ENCODE peak calls at places on chromosomes 5 and 9, in five cellular contexts. I is neural crest cell, N is endothelial cell, U is cardiac fibroblast, Q is hepatocyte. P is an unnamed sample.

GRCh38 chr9:123996731-123997421 is 14.7 kb upstream of the LHX2 start:
- DNase-seq in U (peak), N (no peak), I (no peak), Q (no peak), P (no peak)

GRCh38 chr5:83752700-83753099 is 32.0 kb upstream of the HAPLN1 start:
- DNase-seq in I (no peak), N (no peak), U (no peak), Q (no peak), P (no peak)

GRCh38 chr9:4866239-4866969 is 73.7 kb downstream of the RCL1 start:
- DNase-seq in U (no peak), I (no peak), Q (no peak), N (no peak), P (no peak)

GRCh38 chr9:88372103-88372694 is 16.0 kb upstream of the SPIN1 start:
- DNase-seq in N (no peak), U (no peak), I (no peak), Q (no peak), P (no peak)

GRCh38 chr5:122076023-122076422 is 2.0 kb downstream of the LOX start:
- DNase-seq in Q (no peak), I (no peak), U (peak), N (no peak), P (no peak)

GRCh38 chr9:92764988-92765936 is 629 bp upstream of the BICD2 start:
- DNase-seq in N (peak), U (peak), Q (peak), I (peak), P (peak)

GRCh38 chr9:16870606-16871357 is at the start of gene BNC2:
- DNase-seq in I (peak), Q (peak), N (peak), U (peak), P (peak)

GRCh38 chr5:146794326-146795029 is 84.1 kb downstream of the PPP2R2B start:
- DNase-seq in N (no peak), Q (no peak), I (no peak), U (no peak), P (no peak)

GRCh38 chr5:98923961-98924360 is 4.8 kb downstream of the CHD1 start:
- DNase-seq in Q (no peak), N (no peak), U (no peak), I (no peak), P (no peak)

GRCh38 chr5:228886-229285 is 10.8 kb downstream of the SDHA start:
- DNase-seq in U (no peak), N (no peak), I (no peak), Q (no peak), P (no peak)

GRCh38 chr9:32571969-32572899 is 725 bp downstream of the NDUFB6 start:
- DNase-seq in I (peak), U (peak), N (peak), Q (peak), P (no peak)
- TF ChIP-seq CTCF in I (peak), U (peak), N (peak), Q (peak), P (peak)

GRCh38 chr5:112417931-112418358 is 1.1 kb downstream of the EPB41L4A start:
- DNase-seq in Q (peak), I (no peak), U (peak), N (peak), P (peak)
- TF ChIP-seq CTCF in Q (no peak), I (no peak), U (no peak), N (no peak), P (no peak)

DNA sequence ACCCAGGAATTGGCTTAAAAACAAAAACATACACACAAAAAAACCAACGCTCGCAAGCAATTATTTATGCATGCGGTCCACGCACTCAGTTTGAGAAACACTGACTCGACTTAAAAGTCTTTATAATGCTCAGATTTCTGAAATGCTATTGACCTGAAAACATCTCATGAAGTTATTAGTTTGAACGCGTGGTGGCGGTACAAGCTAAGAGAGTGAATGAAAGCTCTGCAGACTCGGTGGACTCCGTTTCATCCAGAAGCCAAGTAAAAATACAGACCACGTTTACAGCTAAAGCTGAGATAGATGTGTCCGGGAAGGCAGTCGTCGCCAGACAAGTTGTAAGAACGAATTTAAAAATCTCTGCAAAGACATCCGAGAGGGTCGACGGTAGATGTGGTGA is at the start of gene PCDHB6:
- DNase-seq in Q (no peak), N (no peak), I (no peak), U (peak), P (no peak)
- TF ChIP-seq CTCF in Q (no peak), N (no peak), I (no peak), U (peak), P (no peak)

DNA sequence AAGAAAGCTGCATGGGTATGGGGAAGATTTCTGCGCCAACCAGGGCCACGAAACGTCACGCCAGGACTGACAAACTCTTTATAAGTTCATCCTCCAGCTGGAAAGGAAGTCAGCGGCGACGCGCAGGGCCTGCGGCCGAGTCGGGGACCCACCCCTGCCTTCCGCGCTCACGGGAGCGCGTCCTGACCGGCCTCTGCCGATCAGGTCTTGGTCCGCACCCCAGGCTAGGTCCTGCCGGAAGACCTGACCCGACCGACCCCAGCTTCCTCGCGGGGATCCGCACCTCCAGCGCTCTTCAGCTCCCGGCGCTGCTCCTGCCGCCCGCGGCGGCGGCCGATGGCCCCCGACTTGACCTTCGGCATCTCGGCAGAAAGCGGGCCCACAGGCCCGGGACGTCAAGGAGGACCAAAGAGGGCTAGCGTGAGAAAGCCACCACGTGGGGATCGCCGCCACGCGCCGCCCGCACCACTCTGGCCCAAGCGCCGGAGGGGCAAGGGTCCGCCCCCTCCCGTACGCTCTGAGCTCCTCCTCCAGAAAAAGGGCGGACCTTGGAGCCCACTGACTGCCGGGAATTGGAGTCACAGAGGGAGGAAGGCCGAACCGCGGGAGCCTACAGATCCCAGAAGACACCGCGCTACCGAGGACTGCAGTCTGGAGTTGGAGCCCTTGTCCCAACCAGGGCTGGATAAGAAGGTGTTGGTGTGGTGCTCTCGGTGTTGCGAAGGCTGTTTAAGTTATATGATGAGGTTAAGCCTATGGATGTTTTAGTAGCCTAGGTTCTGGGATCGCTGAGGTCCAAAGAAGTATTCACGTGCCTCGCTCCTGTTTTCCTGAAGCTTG is at the start of gene DIMT1:
- DNase-seq in I (peak), U (peak), N (peak), Q (peak), P (peak)
- TF ChIP-seq CTCF in I (no peak), U (no peak), N (no peak), Q (no peak), P (no peak)

GRCh38 chr9:136267261-136268111 is 21.9 kb upstream of the QSOX2 start:
- DNase-seq in I (peak), Q (peak), N (peak), U (peak), P (peak)
- TF ChIP-seq CTCF in I (no peak), Q (peak), N (no peak), U (peak), P (no peak)